ENCODE peak calls at places on chromosomes 16 and 17, in four cellular contexts. X, P, G and T are unnamed samples.

GRCh38 chr17:19659366-19660177 is 11.0 kb downstream of the ALDH3A2 start:
- DNase-seq in X (no peak), P (no peak), G (no peak), T (no peak)

GRCh38 chr16:87127061-87127765 is 190.0 kb downstream of the C16orf95 start:
- DNase-seq in X (no peak), P (peak; percentile 60), G (peak; percentile 39), T (no peak)

GRCh38 chr17:37480427-37480826 is 9.3 kb upstream of the DUSP14 start:
- DNase-seq in X (no peak), P (no peak), G (no peak), T (no peak)

GRCh38 chr17:5669191-5669590 is 84.9 kb upstream of the NLRP1 start:
- DNase-seq in X (no peak), P (no peak), G (no peak), T (no peak)

GRCh38 chr17:34245496-34245895 is 9.6 kb upstream of the CCL2 start:
- DNase-seq in X (no peak), P (no peak), G (no peak), T (no peak)

GRCh38 chr17:69235338-69236058 is 6.9 kb upstream of the ABCA10 start:
- DNase-seq in X (peak; percentile 94), P (peak; percentile 67), G (peak; percentile 84), T (peak; percentile 78)

GRCh38 chr17:15398291-15398690 is 56.9 kb upstream of the TEKT3 start:
- DNase-seq in X (no peak), P (no peak), G (no peak), T (no peak)

GRCh38 chr16:87210949-87211348 is 106.2 kb downstream of the C16orf95 start:
- DNase-seq in X (no peak), P (no peak), G (no peak), T (no peak)

GRCh38 chr16:19523184-19523558 is 571 bp upstream of the CCP110 start:
- DNase-seq in X (no peak), P (no peak), G (no peak), T (no peak)

GRCh38 chr16:9092963-9093477 is 1.6 kb downstream of the HAPSTR1 start:
- DNase-seq in X (peak; percentile 62), P (peak; percentile 50), G (no peak), T (peak; percentile 42)

GRCh38 chr17:63293310-63293709 is 152.8 kb downstream of the CYB561 start:
- DNase-seq in X (no peak), P (no peak), G (peak; percentile 49), T (no peak)

GRCh38 chr17:39740357-39741111 is 2.8 kb downstream of the GRB7 start:
- DNase-seq in X (no peak), P (peak; percentile 53), G (peak; percentile 41), T (peak; percentile 60)

GRCh38 chr17:70109497-70109896 is 34.5 kb downstream of the KCNJ16 start:
- DNase-seq in X (no peak), P (no peak), G (no peak), T (no peak)

GRCh38 chr17:49995055-49995738 is at the start of gene DLX3:
- DNase-seq in X (no peak), P (peak; percentile 69), G (peak; percentile 46), T (peak; percentile 60)

GRCh38 chr17:79702071-79702470 is 28.7 kb upstream of the ENPP7 start:
- DNase-seq in X (no peak), P (no peak), G (no peak), T (no peak)

GRCh38 chr16:20301840-20302239 is 25.5 kb downstream of the GP2 start:
- DNase-seq in X (no peak), P (no peak), G (no peak), T (no peak)

GRCh38 chr16:57409870-57410585 is 5.5 kb downstream of the CCL17 start:
- DNase-seq in X (no peak), P (no peak), G (no peak), T (no peak)

GRCh38 chr16:57289391-57290257 is 5.2 kb upstream of the PLLP start:
- DNase-seq in X (no peak), P (no peak), G (no peak), T (no peak)

GRCh38 chr17:35775039-35775438 is 14.4 kb downstream of the C17orf50 start:
- DNase-seq in X (no peak), P (no peak), G (no peak), T (no peak)

GRCh38 chr16:69179255-69180010 is 7.5 kb upstream of the SNTB2 start:
- DNase-seq in X (no peak), P (peak; percentile 90), G (no peak), T (peak; percentile 83)

GRCh38 chr16:280552-280951 is at the start of gene ARHGDIG:
- DNase-seq in X (no peak), P (peak; percentile 19), G (no peak), T (no peak)

GRCh38 chr16:89615596-89616090 is 2.2 kb downstream of the DPEP1 start:
- DNase-seq in X (no peak), P (no peak), G (no peak), T (peak; percentile 30)

GRCh38 chr16:85746431-85747227 is 4.3 kb downstream of the C16orf74 start:
- DNase-seq in X (peak; percentile 65), P (no peak), G (no peak), T (peak; percentile 65)

GRCh38 chr16:27769561-27770222 is 219.7 kb downstream of the KATNIP start:
- DNase-seq in X (no peak), P (no peak), G (peak; percentile 59), T (no peak)

GRCh38 chr16:2250652-2251280 is 621 bp downstream of the ECI1 start:
- DNase-seq in X (no peak), P (no peak), G (peak; percentile 16), T (peak; percentile 68)

GRCh38 chr16:53415504-53415903 is 18.8 kb upstream of the RBL2 start:
- DNase-seq in X (no peak), P (no peak), G (no peak), T (no peak)

GRCh38 chr16:86876499-86876898 is 298.1 kb downstream of the FOXL1 start:
- DNase-seq in X (no peak), P (no peak), G (no peak), T (no peak)

GRCh38 chr17:3687949-3688614 is 7.9 kb downstream of the P2RX5 start:
- DNase-seq in X (peak; percentile 71), P (no peak), G (no peak), T (no peak)

GRCh38 chr16:65414284-65414984 is 292.6 kb upstream of the CDH11 start:
- DNase-seq in X (no peak), P (no peak), G (peak; percentile 84), T (no peak)

GRCh38 chr16:15881794-15882379 is 6.5 kb downstream of the CEP20 start:
- DNase-seq in X (no peak), P (no peak), G (no peak), T (no peak)

GRCh38 chr17:81417049-81417878 is 22.0 kb downstream of the BAHCC1 start:
- DNase-seq in X (no peak), P (no peak), G (no peak), T (no peak)

GRCh38 chr16:85615852-85616607 is 2.9 kb downstream of the GSE1 start:
- DNase-seq in X (peak; percentile 94), P (peak; percentile 78), G (peak; percentile 71), T (peak; percentile 83)

GRCh38 chr16:67935096-67935401 is 1.6 kb downstream of the PSMB10 start:
- DNase-seq in X (no peak), P (no peak), G (no peak), T (no peak)

GRCh38 chr16:67933805-67934204 is 2.1 kb upstream of the CTRL start:
- DNase-seq in X (no peak), P (no peak), G (no peak), T (no peak)

GRCh38 chr16:67935402-67936123 is 1.1 kb downstream of the PSMB10 start:
- DNase-seq in X (peak; percentile 97), P (peak; percentile 98), G (peak; percentile 88), T (peak; percentile 98)

GRCh38 chr16:67936124-67936875 is at the start of gene PSMB10:
- DNase-seq in X (peak; percentile 68), P (peak; percentile 69), G (peak; percentile 65), T (no peak)

GRCh38 chr16:67934306-67935095 is 2.1 kb downstream of the PSMB10 start:
- DNase-seq in X (no peak), P (no peak), G (no peak), T (no peak)
- H3K4me3 ChIP-seq in X (peak overlapping the region; percentile 74), P (peak overlapping the region; percentile 92), G (peak overlapping the region; percentile 99), T (no peak overlapping the region)

GRCh38 chr17:66467766-66468165 is 165.4 kb downstream of the PRKCA start:
- DNase-seq in X (no peak), P (no peak), G (no peak), T (no peak)
- H3K4me3 ChIP-seq in X (no peak overlapping the region), P (no peak overlapping the region), G (no peak overlapping the region), T (no peak overlapping the region)

DNA sequence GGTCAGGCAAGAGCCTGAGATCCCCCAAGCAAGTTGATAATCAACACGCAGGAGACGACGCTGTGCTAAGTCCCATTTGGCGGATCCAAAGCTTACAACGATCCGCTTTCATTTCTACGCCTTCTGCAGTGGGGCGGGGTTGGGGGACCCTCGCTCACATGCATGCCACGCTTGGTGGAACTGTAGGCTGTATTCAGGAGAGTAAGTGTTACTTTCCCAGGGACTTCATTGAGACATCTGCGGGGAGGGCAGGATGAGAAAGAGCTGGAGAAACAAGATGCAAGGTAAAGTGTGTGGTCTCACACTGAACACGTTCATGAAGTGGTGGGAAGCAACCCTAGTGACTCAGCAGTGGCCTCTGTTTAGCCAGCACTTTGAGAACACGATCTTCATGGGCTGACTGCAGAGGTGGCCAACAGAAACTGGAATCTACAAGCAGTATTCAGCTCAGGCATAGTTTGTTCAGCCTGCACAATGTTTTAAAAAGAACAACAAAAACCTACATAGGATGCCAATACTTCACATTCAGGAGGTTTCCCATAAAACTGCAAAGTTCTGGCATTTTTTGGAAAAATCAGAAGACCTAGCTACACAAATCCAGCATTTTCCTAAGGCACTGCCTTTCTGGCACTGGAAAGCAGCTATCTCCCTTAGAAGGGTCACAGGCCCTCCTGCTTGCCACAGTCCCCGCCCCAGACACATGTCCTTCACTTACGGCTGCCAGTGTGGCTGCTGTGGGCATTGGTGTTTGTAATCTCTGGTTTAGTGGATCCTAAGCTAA is 100.3 kb downstream of the XYLT1 start:
- DNase-seq in X (peak; percentile 19), P (no peak), G (no peak), T (no peak)
- H3K4me3 ChIP-seq in X (peak overlapping the region; percentile 61), P (no peak overlapping the region), G (no peak overlapping the region), T (no peak overlapping the region)

GRCh38 chr17:17341452-17341851 is 38.3 kb downstream of the NT5M start:
- DNase-seq in X (no peak), P (no peak), G (no peak), T (no peak)

GRCh38 chr17:17343160-17343735 is 40.1 kb downstream of the NT5M start:
- DNase-seq in X (no peak), P (no peak), G (no peak), T (no peak)

GRCh38 chr17:17344507-17345293 is 41.5 kb downstream of the NT5M start:
- DNase-seq in X (no peak), P (no peak), G (no peak), T (no peak)

GRCh38 chr17:17343896-17344506 is 40.8 kb downstream of the NT5M start:
- DNase-seq in X (no peak), P (no peak), G (no peak), T (no peak)

DNA sequence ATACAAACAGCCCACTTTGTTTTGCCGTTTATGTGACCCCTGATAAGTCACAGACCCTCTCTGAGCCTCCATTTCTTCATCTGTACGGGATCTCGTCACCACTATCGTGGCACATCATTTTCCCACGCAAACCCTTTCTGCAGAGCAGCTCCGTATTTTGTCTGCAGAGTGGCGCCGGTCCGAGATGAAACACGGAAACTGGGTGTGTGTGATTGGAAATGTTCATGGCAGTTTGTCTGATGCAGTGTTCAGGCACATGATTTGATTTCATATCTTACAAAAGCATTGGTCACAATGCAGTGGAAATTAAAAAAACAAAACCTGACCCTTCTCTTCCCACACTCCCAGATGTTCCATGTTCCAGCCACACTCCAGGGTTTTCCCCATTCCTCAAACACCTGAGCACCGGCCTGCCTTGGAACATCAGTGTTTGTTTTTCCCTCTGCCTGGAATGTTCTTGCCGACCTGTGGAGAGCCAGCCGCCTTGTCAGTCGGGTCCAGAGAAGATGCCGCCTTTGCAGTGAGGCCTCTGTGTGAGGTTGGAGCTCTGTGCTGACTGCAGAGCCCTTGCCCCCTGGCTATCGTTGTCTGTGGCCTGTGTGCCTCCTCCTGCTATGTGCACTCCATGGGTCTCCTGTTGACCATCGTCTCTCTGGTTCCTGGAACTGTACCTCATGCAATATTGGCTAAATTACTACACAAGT is 39.2 kb downstream of the NT5M start:
- DNase-seq in X (no peak), P (no peak), G (no peak), T (no peak)
- H3K4me3 ChIP-seq in X (no peak overlapping the region), P (no peak overlapping the region), G (no peak overlapping the region), T (no peak overlapping the region)